ENCODE peak calls at places on chromosomes 13 and 19, in seven cellular contexts. H is upper lobe of right lung, D is IMR-90, X is Peyer's patch, N is adrenal gland, R is upper lobe of left lung, E is left lung. M is an unnamed sample. For H3K27me3 and H3K4me1, the result is how much of the 10 kb centered on the place peaks cover.

GRCh38 chr13:98311200-98311548 is 134.1 kb upstream of the RNF113B start:
- DNase-seq in X (no peak), D (no peak), R (no peak), E (no peak), N (no peak), H (no peak), M (no peak)

GRCh38 chr13:60617863-60618733 is 221.1 kb downstream of the TDRD3 start:
- DNase-seq in X (no peak), E (no peak), H (no peak), R (no peak), D (peak), N (peak), M (no peak)

GRCh38 chr19:55962186-55962585 is 14.6 kb downstream of the NLRP8 start:
- DNase-seq in X (no peak), E (no peak), D (no peak), R (no peak), N (no peak), H (no peak), M (no peak)

GRCh38 chr13:111396457-111396856 is 76.0 kb downstream of the TEX29 start:
- DNase-seq in D (no peak), X (peak), N (no peak), H (no peak), E (peak), R (no peak), M (peak)

GRCh38 chr13:45662122-45662521 is 40.0 kb upstream of the CBY2 start:
- DNase-seq in X (no peak), H (no peak), E (no peak), N (no peak), D (no peak), R (no peak), M (no peak)

GRCh38 chr19:55836340-55836739 is at the start of gene NLRP4:
- DNase-seq in X (no peak), R (no peak), N (no peak), E (no peak), H (no peak), D (no peak), M (no peak)

GRCh38 chr13:80599765-80600164 is 258.8 kb upstream of the SPRY2 start:
- DNase-seq in X (no peak), N (peak), D (no peak), E (no peak), H (no peak), R (no peak), M (no peak)

GRCh38 chr13:66114127-66114526 is 1116.0 kb downstream of the PCDH9 start:
- DNase-seq in D (peak), R (no peak), N (no peak), H (no peak), E (no peak), X (no peak), M (no peak)

GRCh38 chr13:30355405-30355741 is 48.0 kb upstream of the KATNAL1 start:
- DNase-seq in D (no peak), H (peak), E (peak), R (peak), N (no peak), X (no peak), M (no peak)

GRCh38 chr19:16033721-16034120 is 42.6 kb upstream of the TPM4 start:
- DNase-seq in N (no peak), R (no peak), H (no peak), D (no peak), E (no peak), X (no peak), M (no peak)

GRCh38 chr19:7705387-7706187 is 3.7 kb upstream of the FCER2 start:
- DNase-seq in R (no peak), N (peak), X (no peak), D (no peak), E (peak), H (peak), M (peak)

GRCh38 chr19:23971598-23971997 is 56.9 kb downstream of the ZNF726 start:
- DNase-seq in H (no peak), N (no peak), R (peak), D (no peak), X (no peak), E (peak), M (no peak)

GRCh38 chr19:34269081-34269480 is 14.7 kb downstream of the GARRE1 start:
- DNase-seq in D (no peak), H (no peak), X (no peak), N (no peak), E (no peak), R (no peak), M (no peak)

GRCh38 chr13:31530883-31531282 is 208.4 kb upstream of the RXFP2 start:
- DNase-seq in R (no peak), N (no peak), X (no peak), E (no peak), H (no peak), D (no peak), M (no peak)

GRCh38 chr19:34732548-34733255 is 1.3 kb upstream of the ZNF181 start:
- DNase-seq in E (no peak), H (no peak), R (peak), X (no peak), D (no peak), N (no peak), M (no peak)

GRCh38 chr19:44808463-44809371 is at the start of gene BCAM:
- DNase-seq in X (peak), N (peak), R (peak), D (peak), E (peak), H (peak), M (peak)
- H3K27me3 ChIP-seq in X (under half), N (under half), R (under half), D (under half), E (under half), H (under half), M (under half)

GRCh38 chr19:13057147-13057572 is 45.5 kb downstream of the LYL1 start:
- DNase-seq in N (no peak), D (no peak), X (no peak), E (peak), R (peak), H (no peak), M (no peak)
- H3K4me1 ChIP-seq in N (under half), D (half or more), X (half or more), E (half or more), R (half or more), H (half or more), M (under half)

GRCh38 chr13:27922974-27923612 is 3.3 kb downstream of the PDX1 start:
- DNase-seq in E (no peak), N (no peak), D (no peak), R (no peak), H (no peak), X (no peak), M (no peak)

GRCh38 chr13:27921961-27922910 is 2.4 kb downstream of the PDX1 start:
- DNase-seq in R (no peak), D (no peak), N (no peak), X (no peak), E (no peak), H (no peak), M (no peak)

GRCh38 chr13:27919934-27920676 is at the start of gene PDX1:
- DNase-seq in X (no peak), H (no peak), R (peak), E (peak), D (no peak), N (peak), M (peak)

GRCh38 chr13:27920677-27921420 is 1.0 kb downstream of the PDX1 start:
- DNase-seq in X (peak), H (no peak), E (no peak), R (peak), D (peak), N (no peak), M (no peak)

DNA sequence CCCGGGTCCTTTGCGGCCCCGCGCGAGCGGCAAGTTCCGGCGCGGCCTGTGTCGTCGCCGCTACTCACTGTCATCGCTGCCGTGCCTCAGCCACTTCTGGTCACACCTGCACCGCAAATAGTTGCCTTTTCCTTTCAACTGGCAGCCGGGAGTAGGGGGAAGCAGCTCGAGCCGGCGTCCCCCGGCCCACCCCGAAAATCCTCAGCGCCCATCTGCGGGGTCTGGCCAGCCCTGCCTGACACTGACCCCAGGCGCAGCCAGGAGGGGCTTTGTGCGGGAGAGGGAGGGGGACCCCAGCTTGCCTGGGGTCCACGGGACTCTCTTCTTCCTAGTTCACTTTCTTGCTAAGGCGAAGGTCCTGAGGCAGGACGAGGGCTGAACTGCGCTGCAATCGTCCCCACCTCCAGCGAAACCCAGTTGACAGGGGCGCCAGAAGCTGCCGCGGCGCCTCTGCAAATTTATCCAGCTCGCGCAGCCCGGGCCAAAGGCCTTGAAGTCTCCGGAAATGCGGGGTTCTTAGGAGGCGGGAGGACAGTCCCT is 1.7 kb downstream of the PDX1 start:
- DNase-seq in R (no peak), D (no peak), N (no peak), X (no peak), H (no peak), E (no peak), M (no peak)
- H3K27me3 ChIP-seq in R (under half), D (half or more), N (half or more), X (under half), H (half or more), E (half or more), M (half or more)

GRCh38 chr13:44484562-44485164 is 91.5 kb downstream of the TSC22D1 start:
- DNase-seq in X (no peak), N (no peak), D (no peak), E (no peak), R (no peak), H (no peak), M (no peak)
- H3K4me1 ChIP-seq in X (under half), N (under half), D (under half), E (under half), R (under half), H (under half), M (under half)

GRCh38 chr13:112889351-112890290 is 79.4 kb upstream of the MCF2L start:
- DNase-seq in H (no peak), X (no peak), E (peak), R (peak), D (no peak), N (no peak), M (peak)
- H3K27me3 ChIP-seq in H (under half), X (under half), E (under half), R (under half), D (under half), N (under half), M (under half)

GRCh38 chr19:49475995-49476880 is 2.2 kb downstream of the FLT3LG start:
- DNase-seq in H (no peak), E (no peak), D (no peak), R (peak), X (peak), N (no peak), M (no peak)
- H3K4me1 ChIP-seq in H (under half), E (under half), D (under half), R (under half), X (under half), N (under half), M (under half)